ENCODE peak calls at places on chromosomes 1 and 21, in nine cellular contexts. H is aorta; O is H54; M is dermis microvascular lymphatic vessel endothelial cell; T is GM13976; V is substantia nigra; E is HT-29; W is H7; D is stimulated activated CD4-positive, alpha-beta T cell treated with anti-CD3 and anti-CD28 coated beads, Interleukin-2, amount 100 ng/mL, for 48 hours. A is an unnamed sample.

GRCh38 chr1:91523462-91523861 is 22.8 kb downstream of the CDC7 start:
- DNase-seq in T (no peak), V (no peak), W (no peak), H (no peak), M (no peak), O (no peak), E (no peak), D (peak), A (no peak)

GRCh38 chr1:85584264-85584781 is 3.8 kb downstream of the CCN1 start:
- DNase-seq in D (no peak), V (no peak), E (peak), O (no peak), M (peak), T (no peak), W (peak), H (no peak), A (no peak)

GRCh38 chr1:228343211-228343661 is 63.4 kb downstream of the TRIM11 start:
- DNase-seq in O (no peak), D (no peak), M (no peak), W (peak), T (no peak), E (no peak), H (peak), V (no peak), A (peak)

GRCh38 chr1:188062456-188062855 is 1233.7 kb downstream of the PLA2G4A start:
- DNase-seq in H (no peak), O (no peak), M (no peak), E (no peak), D (no peak), V (no peak), T (no peak), W (no peak), A (no peak)

GRCh38 chr1:6127587-6128163 is 52.4 kb downstream of the CHD5 start:
- DNase-seq in O (peak), H (peak), D (peak), E (peak), T (peak), V (no peak), M (peak), W (peak), A (peak)

GRCh38 chr1:9720785-9721605 is 69.5 kb downstream of the PIK3CD start:
- DNase-seq in T (no peak), W (peak), O (no peak), H (no peak), D (no peak), E (peak), V (no peak), M (no peak), A (no peak)

GRCh38 chr21:45900034-45900868 is 81.3 kb upstream of the COL6A1 start:
- DNase-seq in E (no peak), D (no peak), O (no peak), M (no peak), H (peak), V (no peak), W (peak), T (no peak), A (no peak)

GRCh38 chr1:112704908-112705627 is 1.9 kb downstream of the RHOC start:
- DNase-seq in M (peak), W (peak), D (peak), O (peak), V (no peak), T (peak), E (peak), H (peak), A (peak)

GRCh38 chr21:25005388-25005787 is 601.9 kb downstream of the MRPL39 start:
- DNase-seq in W (no peak), D (no peak), M (no peak), H (no peak), O (no peak), V (no peak), E (no peak), T (no peak), A (no peak)

GRCh38 chr1:175742790-175743459 is 470 bp downstream of the TNR start:
- DNase-seq in V (no peak), M (peak), D (no peak), H (no peak), O (no peak), E (peak), T (no peak), W (peak), A (no peak)

GRCh38 chr1:196423612-196424011 is 184.6 kb downstream of the KCNT2 start:
- DNase-seq in O (no peak), T (no peak), V (no peak), E (no peak), D (no peak), W (no peak), M (no peak), H (no peak), A (no peak)

GRCh38 chr1:211326528-211327340 is at the start of gene TRAF5:
- DNase-seq in T (peak), H (peak), O (peak), W (peak), E (no peak), D (peak), V (no peak), M (peak), A (peak)

GRCh38 chr1:2112280-2112701 is 62.1 kb downstream of the PRKCZ start:
- DNase-seq in V (no peak), O (no peak), D (no peak), H (peak), W (no peak), M (no peak), E (no peak), T (peak), A (no peak)

GRCh38 chr1:181765627-181766026 is 282.3 kb downstream of the CACNA1E start:
- DNase-seq in H (no peak), V (no peak), M (no peak), O (no peak), E (no peak), D (no peak), T (no peak), W (no peak), A (no peak)

GRCh38 chr1:7279753-7280150 is 491.3 kb upstream of the VAMP3 start:
- DNase-seq in V (no peak), E (no peak), O (no peak), M (no peak), D (no peak), H (no peak), T (no peak), W (no peak), A (no peak)

GRCh38 chr1:31400393-31400792 is 12.6 kb upstream of the SERINC2 start:
- DNase-seq in O (no peak), E (no peak), H (no peak), W (no peak), D (no peak), V (no peak), T (no peak), M (no peak), A (no peak)

GRCh38 chr1:202155478-202156021 is 4.9 kb downstream of the PTPN7 start:
- DNase-seq in E (peak), W (no peak), T (no peak), D (no peak), V (no peak), M (peak), O (no peak), H (peak), A (no peak)

GRCh38 chr1:74689800-74690696 is 16.5 kb upstream of the ERICH3 start:
- DNase-seq in D (peak), O (no peak), W (peak), E (peak), V (no peak), H (no peak), M (peak), T (no peak), A (no peak)

GRCh38 chr1:119144813-119145212 is 4.4 kb upstream of the WARS2 start:
- DNase-seq in H (no peak), O (no peak), E (no peak), W (no peak), D (no peak), T (no peak), M (no peak), V (no peak), A (no peak)

GRCh38 chr1:107047602-107048001 is 8.9 kb upstream of the PRMT6 start:
- DNase-seq in V (no peak), M (peak), T (no peak), D (no peak), H (no peak), W (no peak), E (no peak), O (no peak), A (no peak)

GRCh38 chr1:78519446-78519845 is 28.7 kb downstream of the PTGFR start:
- DNase-seq in T (no peak), O (no peak), W (no peak), M (no peak), V (no peak), E (no peak), D (no peak), H (no peak), A (no peak)

GRCh38 chr1:38860464-38860816 is 868 bp upstream of the RRAGC start:
- DNase-seq in T (no peak), M (no peak), V (no peak), E (peak), H (no peak), W (no peak), O (no peak), D (no peak), A (no peak)

GRCh38 chr1:33244143-33244808 is 12.0 kb upstream of the ZNF362 start:
- DNase-seq in H (no peak), E (no peak), V (no peak), W (no peak), O (no peak), T (no peak), D (no peak), M (no peak), A (no peak)

GRCh38 chr1:50371749-50372148 is 51.5 kb downstream of the DMRTA2 start:
- DNase-seq in E (no peak), V (no peak), H (no peak), T (no peak), W (no peak), D (no peak), O (no peak), M (no peak), A (no peak)

GRCh38 chr1:77234096-77234495 is 14.9 kb upstream of the PIGK start:
- DNase-seq in H (no peak), M (no peak), E (no peak), D (no peak), T (no peak), O (no peak), V (no peak), W (no peak), A (no peak)

GRCh38 chr1:112399456-112399855 is 3.4 kb downstream of the CTTNBP2NL start:
- DNase-seq in D (no peak), V (no peak), E (no peak), O (no peak), M (peak), H (no peak), T (peak), W (no peak), A (no peak)

GRCh38 chr21:42534361-42534900 is 20.8 kb downstream of the SLC37A1 start:
- DNase-seq in H (peak), M (no peak), O (no peak), T (no peak), D (no peak), V (no peak), E (no peak), W (no peak), A (no peak)

GRCh38 chr1:207911983-207912760 is 1.2 kb upstream of the CD34 start:
- DNase-seq in D (no peak), M (no peak), O (no peak), T (no peak), E (no peak), V (no peak), H (no peak), W (no peak), A (no peak)

GRCh38 chr1:218250492-218250891 is 34.6 kb upstream of the RRP15 start:
- DNase-seq in E (no peak), W (no peak), D (no peak), M (no peak), V (no peak), O (no peak), H (no peak), T (no peak), A (no peak)

GRCh38 chr1:227225715-227226346 is 92.5 kb downstream of the CDC42BPA start:
- DNase-seq in D (no peak), O (peak), T (no peak), H (no peak), V (no peak), E (peak), W (no peak), M (peak), A (no peak)

GRCh38 chr1:16981269-16981849 is 939 bp upstream of the MFAP2 start:
- DNase-seq in H (no peak), D (no peak), E (no peak), T (no peak), V (no peak), W (peak), M (peak), O (peak), A (no peak)

GRCh38 chr21:46491553-46491952 is 32.9 kb downstream of the DIP2A start:
- DNase-seq in O (no peak), V (no peak), M (no peak), W (no peak), T (no peak), E (no peak), H (no peak), D (no peak), A (no peak)

GRCh38 chr1:193058529-193059281 is 455 bp downstream of the UCHL5 start:
- DNase-seq in O (no peak), M (peak), E (peak), V (no peak), H (peak), W (no peak), D (peak), T (peak), A (peak)

GRCh38 chr1:14516974-14517812 is 81.3 kb upstream of the KAZN start:
- DNase-seq in D (no peak), W (no peak), V (no peak), O (peak), H (no peak), M (no peak), E (no peak), T (peak), A (no peak)

A was measured in sciatic nerve.